ENCODE peak calls at places on chromosomes 11 and 22, in eight cellular contexts. One of them, this sample, is unnamed.
A peak's percentile ranks its signal among the peaks of the same experiment; 100 is the strongest.

GRCh38 chr11:69912911-69913451 is 93.8 kb upstream of the FGF3 start:
- DNase-seq in neuronal stem cell: no peak
- DNase-seq in heart right ventricle: no peak
- DNase-seq in fibroblast of lung: peak; percentile 20
- DNase-seq in Peyer's patch: no peak
- DNase-seq in cardiac muscle cell: no peak
- DNase-seq in left lung: no peak
- DNase-seq in MM.1S: peak; percentile 23
- DNase-seq in this sample: no peak

GRCh38 chr11:26127336-26127735 is 204.6 kb upstream of the ANO3 start:
- DNase-seq in neuronal stem cell: no peak
- DNase-seq in heart right ventricle: no peak
- DNase-seq in fibroblast of lung: no peak
- DNase-seq in Peyer's patch: no peak
- DNase-seq in cardiac muscle cell: no peak
- DNase-seq in left lung: no peak
- DNase-seq in MM.1S: no peak
- DNase-seq in this sample: no peak

GRCh38 chr22:31683181-31684105 is 21.4 kb upstream of the PISD start:
- DNase-seq in neuronal stem cell: no peak
- DNase-seq in heart right ventricle: no peak
- DNase-seq in fibroblast of lung: no peak
- DNase-seq in Peyer's patch: no peak
- DNase-seq in cardiac muscle cell: no peak
- DNase-seq in left lung: peak; percentile 20
- DNase-seq in MM.1S: no peak
- DNase-seq in this sample: no peak

GRCh38 chr11:17386331-17387084 is 2.0 kb downstream of the KCNJ11 start:
- DNase-seq in neuronal stem cell: no peak
- DNase-seq in heart right ventricle: peak; percentile 76
- DNase-seq in fibroblast of lung: peak; percentile 26
- DNase-seq in Peyer's patch: peak; percentile 46
- DNase-seq in cardiac muscle cell: peak; percentile 90
- DNase-seq in left lung: no peak
- DNase-seq in MM.1S: peak; percentile 78
- DNase-seq in this sample: peak; percentile 49

GRCh38 chr11:15663778-15664218 is 549.1 kb downstream of the INSC start:
- DNase-seq in neuronal stem cell: peak; percentile 61
- DNase-seq in heart right ventricle: no peak
- DNase-seq in fibroblast of lung: no peak
- DNase-seq in Peyer's patch: no peak
- DNase-seq in cardiac muscle cell: no peak
- DNase-seq in left lung: no peak
- DNase-seq in MM.1S: no peak
- DNase-seq in this sample: no peak

GRCh38 chr22:20115691-20116375 is at the start of gene RANBP1:
- DNase-seq in neuronal stem cell: no peak
- DNase-seq in heart right ventricle: no peak
- DNase-seq in fibroblast of lung: no peak
- DNase-seq in Peyer's patch: no peak
- DNase-seq in cardiac muscle cell: no peak
- DNase-seq in left lung: peak; percentile 73
- DNase-seq in MM.1S: no peak
- DNase-seq in this sample: no peak

GRCh38 chr22:46762238-46763050 is at the start of gene TBC1D22A:
- DNase-seq in neuronal stem cell: peak; percentile 92
- DNase-seq in heart right ventricle: peak; percentile 95
- DNase-seq in fibroblast of lung: peak; percentile 92
- DNase-seq in Peyer's patch: peak; percentile 94
- DNase-seq in cardiac muscle cell: peak; percentile 97
- DNase-seq in left lung: peak; percentile 98
- DNase-seq in MM.1S: peak; percentile 97
- DNase-seq in this sample: peak; percentile 91

GRCh38 chr22:32034275-32034674 is 8.8 kb upstream of the SLC5A1 start:
- DNase-seq in neuronal stem cell: no peak
- DNase-seq in heart right ventricle: no peak
- DNase-seq in fibroblast of lung: no peak
- DNase-seq in Peyer's patch: no peak
- DNase-seq in cardiac muscle cell: no peak
- DNase-seq in left lung: no peak
- DNase-seq in MM.1S: no peak
- DNase-seq in this sample: no peak

GRCh38 chr22:36860821-36861659 is at the start of gene NCF4:
- DNase-seq in neuronal stem cell: no peak
- DNase-seq in heart right ventricle: peak; percentile 57
- DNase-seq in fibroblast of lung: no peak
- DNase-seq in Peyer's patch: peak; percentile 87
- DNase-seq in cardiac muscle cell: no peak
- DNase-seq in left lung: peak; percentile 91
- DNase-seq in MM.1S: peak; percentile 63
- DNase-seq in this sample: peak; percentile 33

GRCh38 chr22:22214819-22215329 is 29.7 kb upstream of the VPREB1 start:
- DNase-seq in neuronal stem cell: no peak
- DNase-seq in heart right ventricle: no peak
- DNase-seq in fibroblast of lung: no peak
- DNase-seq in Peyer's patch: no peak
- DNase-seq in cardiac muscle cell: no peak
- DNase-seq in left lung: no peak
- DNase-seq in MM.1S: no peak
- DNase-seq in this sample: no peak

GRCh38 chr11:1323779-1324178 is 14.3 kb upstream of the TOLLIP start:
- DNase-seq in neuronal stem cell: no peak
- DNase-seq in heart right ventricle: no peak
- DNase-seq in fibroblast of lung: no peak
- DNase-seq in Peyer's patch: no peak
- DNase-seq in cardiac muscle cell: no peak
- DNase-seq in left lung: no peak
- DNase-seq in MM.1S: peak; percentile 83
- DNase-seq in this sample: no peak
- H3K27me3 ChIP-seq in neuronal stem cell: peaks cover 2% of the 10 kb centered on the region
- H3K27me3 ChIP-seq in heart right ventricle: no peaks in the 10 kb centered on the region
- H3K27me3 ChIP-seq in fibroblast of lung: no peaks in the 10 kb centered on the region
- H3K27me3 ChIP-seq in Peyer's patch: no peaks in the 10 kb centered on the region
- H3K27me3 ChIP-seq in cardiac muscle cell: no peaks in the 10 kb centered on the region
- H3K27me3 ChIP-seq in left lung: no peaks in the 10 kb centered on the region
- H3K27me3 ChIP-seq in MM.1S: peaks cover 27% of the 10 kb centered on the region
- H3K27me3 ChIP-seq in this sample: no peaks in the 10 kb centered on the region

GRCh38 chr11:65087216-65087615 is 3.2 kb downstream of the ZFPL1 start:
- DNase-seq in neuronal stem cell: no peak
- DNase-seq in heart right ventricle: no peak
- DNase-seq in fibroblast of lung: no peak
- DNase-seq in Peyer's patch: no peak
- DNase-seq in cardiac muscle cell: no peak
- DNase-seq in left lung: no peak
- DNase-seq in MM.1S: no peak
- DNase-seq in this sample: no peak

GRCh38 chr11:65083134-65083833 is 556 bp downstream of the CDCA5 start:
- DNase-seq in neuronal stem cell: no peak
- DNase-seq in heart right ventricle: no peak
- DNase-seq in fibroblast of lung: no peak
- DNase-seq in Peyer's patch: no peak
- DNase-seq in cardiac muscle cell: no peak
- DNase-seq in left lung: no peak
- DNase-seq in MM.1S: no peak
- DNase-seq in this sample: no peak

GRCh38 chr11:65084598-65085375 is 765 bp downstream of the ZFPL1 start:
- DNase-seq in neuronal stem cell: no peak
- DNase-seq in heart right ventricle: no peak
- DNase-seq in fibroblast of lung: no peak
- DNase-seq in Peyer's patch: no peak
- DNase-seq in cardiac muscle cell: no peak
- DNase-seq in left lung: no peak
- DNase-seq in MM.1S: no peak
- DNase-seq in this sample: no peak

GRCh38 chr11:65086809-65087208 is 2.8 kb downstream of the ZFPL1 start:
- DNase-seq in neuronal stem cell: no peak
- DNase-seq in heart right ventricle: no peak
- DNase-seq in fibroblast of lung: no peak
- DNase-seq in Peyer's patch: no peak
- DNase-seq in cardiac muscle cell: no peak
- DNase-seq in left lung: no peak
- DNase-seq in MM.1S: no peak
- DNase-seq in this sample: no peak

DNA sequence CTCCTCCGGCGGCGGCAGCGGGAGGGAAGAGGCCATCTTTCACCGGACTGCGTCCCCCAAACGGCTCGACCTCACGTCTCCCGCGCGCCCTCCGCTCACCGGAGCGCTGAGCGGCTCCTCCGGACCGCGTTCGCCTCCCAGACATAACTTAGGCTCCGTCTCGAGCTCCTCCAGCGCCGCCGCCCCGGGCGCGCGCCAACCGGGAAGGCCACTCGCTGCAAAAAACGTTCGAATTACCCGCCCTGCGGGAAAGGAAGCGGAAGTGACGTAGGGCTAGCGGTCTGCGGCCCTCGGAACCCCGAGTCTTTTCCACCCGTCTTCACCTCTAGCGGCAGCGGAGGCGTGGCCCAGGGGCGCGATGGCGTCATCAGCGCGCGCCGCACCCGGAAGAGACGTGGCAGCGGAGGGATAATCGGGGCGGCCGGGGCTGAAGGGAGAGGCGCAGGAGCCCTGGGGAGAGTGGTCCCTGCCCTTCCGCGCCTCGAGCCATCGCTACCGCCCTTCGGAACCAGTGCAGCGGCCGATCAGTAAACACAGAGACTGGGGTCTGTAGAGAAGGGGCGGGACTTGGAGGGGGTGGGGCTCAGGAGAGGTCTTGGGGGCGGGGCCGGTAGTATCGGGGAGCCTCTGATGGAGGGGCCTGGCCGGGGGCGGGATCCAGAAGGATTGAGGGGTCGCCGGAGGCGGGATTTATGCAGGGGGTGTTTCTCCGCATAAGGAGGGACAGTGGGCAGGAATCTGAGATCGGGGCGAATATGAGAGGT is at the start of the genes CDCA5 and ZFPL1:
- DNase-seq in neuronal stem cell: peak; percentile 98
- DNase-seq in heart right ventricle: peak; percentile 95
- DNase-seq in fibroblast of lung: peak; percentile 96
- DNase-seq in Peyer's patch: peak; percentile 93
- DNase-seq in cardiac muscle cell: peak; percentile 97
- DNase-seq in left lung: peak; percentile 98
- DNase-seq in MM.1S: peak; percentile 97
- DNase-seq in this sample: peak; percentile 97
- H3K4me1 ChIP-seq in neuronal stem cell: peaks cover 12% of the 10 kb centered on the region
- H3K4me1 ChIP-seq in heart right ventricle: peaks cover 34% of the 10 kb centered on the region
- H3K4me1 ChIP-seq in fibroblast of lung: peaks cover 11% of the 10 kb centered on the region
- H3K4me1 ChIP-seq in Peyer's patch: peaks cover 6% of the 10 kb centered on the region
- H3K4me1 ChIP-seq in cardiac muscle cell: no peaks in the 10 kb centered on the region
- H3K4me1 ChIP-seq in left lung: peaks cover 27% of the 10 kb centered on the region
- H3K4me1 ChIP-seq in MM.1S: peaks cover 57% of the 10 kb centered on the region
- H3K4me1 ChIP-seq in this sample: peaks cover 25% of the 10 kb centered on the region

GRCh38 chr11:128678017-128678416 is 15.9 kb upstream of the FLI1 start:
- DNase-seq in neuronal stem cell: no peak
- DNase-seq in heart right ventricle: no peak
- DNase-seq in fibroblast of lung: no peak
- DNase-seq in Peyer's patch: no peak
- DNase-seq in cardiac muscle cell: no peak
- DNase-seq in left lung: no peak
- DNase-seq in MM.1S: no peak
- DNase-seq in this sample: no peak
- H3K27me3 ChIP-seq in neuronal stem cell: peaks cover 11% of the 10 kb centered on the region
- H3K27me3 ChIP-seq in heart right ventricle: no peaks in the 10 kb centered on the region
- H3K27me3 ChIP-seq in fibroblast of lung: peaks cover 13% of the 10 kb centered on the region
- H3K27me3 ChIP-seq in Peyer's patch: no peaks in the 10 kb centered on the region
- H3K27me3 ChIP-seq in cardiac muscle cell: peaks cover 82% of the 10 kb centered on the region
- H3K27me3 ChIP-seq in left lung: no peaks in the 10 kb centered on the region
- H3K27me3 ChIP-seq in MM.1S: no peaks in the 10 kb centered on the region
- H3K27me3 ChIP-seq in this sample: no peaks in the 10 kb centered on the region

GRCh38 chr22:19110064-19110458 is 12.2 kb downstream of the DGCR2 start:
- DNase-seq in neuronal stem cell: no peak
- DNase-seq in heart right ventricle: no peak
- DNase-seq in fibroblast of lung: no peak
- DNase-seq in Peyer's patch: no peak
- DNase-seq in cardiac muscle cell: no peak
- DNase-seq in left lung: no peak
- DNase-seq in MM.1S: no peak
- DNase-seq in this sample: peak; percentile 11

GRCh38 chr22:19111584-19111983 is 10.6 kb downstream of the DGCR2 start:
- DNase-seq in neuronal stem cell: no peak
- DNase-seq in heart right ventricle: no peak
- DNase-seq in fibroblast of lung: no peak
- DNase-seq in Peyer's patch: no peak
- DNase-seq in cardiac muscle cell: no peak
- DNase-seq in left lung: no peak
- DNase-seq in MM.1S: no peak
- DNase-seq in this sample: no peak

GRCh38 chr22:19113429-19113828 is 8.8 kb downstream of the DGCR2 start:
- DNase-seq in neuronal stem cell: no peak
- DNase-seq in heart right ventricle: no peak
- DNase-seq in fibroblast of lung: no peak
- DNase-seq in Peyer's patch: no peak
- DNase-seq in cardiac muscle cell: no peak
- DNase-seq in left lung: no peak
- DNase-seq in MM.1S: no peak
- DNase-seq in this sample: no peak

GRCh38 chr22:19109198-19110063 is 12.8 kb downstream of the DGCR2 start:
- DNase-seq in neuronal stem cell: no peak
- DNase-seq in heart right ventricle: no peak
- DNase-seq in fibroblast of lung: peak; percentile 72
- DNase-seq in Peyer's patch: peak; percentile 73
- DNase-seq in cardiac muscle cell: no peak
- DNase-seq in left lung: no peak
- DNase-seq in MM.1S: peak; percentile 77
- DNase-seq in this sample: peak; percentile 75

DNA sequence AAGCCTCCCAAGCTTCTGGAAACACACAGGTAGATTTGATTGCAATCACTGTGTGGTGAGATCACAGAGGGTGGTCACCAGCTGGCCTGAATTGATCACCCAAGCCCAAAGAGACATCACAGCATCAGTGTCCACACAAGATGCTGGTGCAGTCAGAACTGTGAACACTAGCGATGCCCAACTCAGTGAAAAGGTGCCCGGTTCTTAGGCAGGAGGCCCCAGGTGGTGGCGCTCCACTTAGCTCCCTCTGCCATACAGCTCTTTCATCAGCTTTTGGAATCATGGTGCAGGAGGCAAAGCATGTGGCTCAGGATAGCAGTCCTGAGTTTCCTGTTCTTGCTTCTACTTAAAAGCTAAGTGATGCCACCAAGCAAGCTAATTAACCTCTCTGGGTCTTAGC is 11.1 kb downstream of the DGCR2 start:
- DNase-seq in neuronal stem cell: no peak
- DNase-seq in heart right ventricle: no peak
- DNase-seq in fibroblast of lung: no peak
- DNase-seq in Peyer's patch: no peak
- DNase-seq in cardiac muscle cell: no peak
- DNase-seq in left lung: no peak
- DNase-seq in MM.1S: no peak
- DNase-seq in this sample: no peak
- H3K4me1 ChIP-seq in neuronal stem cell: peaks cover 3% of the 10 kb centered on the region
- H3K4me1 ChIP-seq in heart right ventricle: peaks cover 79% of the 10 kb centered on the region
- H3K4me1 ChIP-seq in fibroblast of lung: no peaks in the 10 kb centered on the region
- H3K4me1 ChIP-seq in Peyer's patch: peaks cover 6% of the 10 kb centered on the region
- H3K4me1 ChIP-seq in cardiac muscle cell: no peaks in the 10 kb centered on the region
- H3K4me1 ChIP-seq in left lung: peaks cover 78% of the 10 kb centered on the region
- H3K4me1 ChIP-seq in MM.1S: peaks cover 17% of the 10 kb centered on the region
- H3K4me1 ChIP-seq in this sample: peaks cover 80% of the 10 kb centered on the region